ENCODE peak calls at places on chromosomes 4 and X, in six cellular contexts. One of them, this sample, is unnamed.

GRCh38 chr4:118281611-118282442 is 71.0 kb downstream of the PRSS12 start:
- DNase-seq in uterus: no peak
- DNase-seq in A549: no peak
- DNase-seq in suprapubic skin: no peak
- DNase-seq in stomach: no peak
- DNase-seq in heart left ventricle: peak; percentile 37
- DNase-seq in this sample: no peak

GRCh38 chr4:1964443-1964842 is 44.3 kb downstream of the NELFA start:
- DNase-seq in uterus: no peak
- DNase-seq in A549: no peak
- DNase-seq in suprapubic skin: no peak
- DNase-seq in stomach: no peak
- DNase-seq in heart left ventricle: no peak
- DNase-seq in this sample: no peak

GRCh38 chrX:36583674-36584073 is 424.5 kb upstream of the FAM47C start:
- DNase-seq in uterus: no peak
- DNase-seq in A549: no peak
- DNase-seq in suprapubic skin: no peak
- DNase-seq in stomach: no peak
- DNase-seq in heart left ventricle: no peak
- DNase-seq in this sample: no peak

GRCh38 chr4:185711764-185712163 is 100.2 kb downstream of the SORBS2 start:
- DNase-seq in uterus: no peak
- DNase-seq in A549: no peak
- DNase-seq in suprapubic skin: no peak
- DNase-seq in stomach: no peak
- DNase-seq in heart left ventricle: no peak
- DNase-seq in this sample: no peak

GRCh38 chr4:38190717-38191178 is 230.6 kb downstream of the PTTG2 start:
- DNase-seq in uterus: no peak
- DNase-seq in A549: no peak
- DNase-seq in suprapubic skin: no peak
- DNase-seq in stomach: no peak
- DNase-seq in heart left ventricle: peak; percentile 65
- DNase-seq in this sample: no peak

GRCh38 chrX:40513835-40514234 is 66.9 kb upstream of the ATP6AP2 start:
- DNase-seq in uterus: no peak
- DNase-seq in A549: no peak
- DNase-seq in suprapubic skin: no peak
- DNase-seq in stomach: no peak
- DNase-seq in heart left ventricle: no peak
- DNase-seq in this sample: no peak

GRCh38 chrX:115486510-115486909 is 74.5 kb upstream of the PLS3 start:
- DNase-seq in uterus: no peak
- DNase-seq in A549: no peak
- DNase-seq in suprapubic skin: no peak
- DNase-seq in stomach: no peak
- DNase-seq in heart left ventricle: no peak
- DNase-seq in this sample: no peak

GRCh38 chr4:141913928-141914327 is 277.5 kb downstream of the IL15 start:
- DNase-seq in uterus: no peak
- DNase-seq in A549: no peak
- DNase-seq in suprapubic skin: no peak
- DNase-seq in stomach: no peak
- DNase-seq in heart left ventricle: no peak
- DNase-seq in this sample: no peak

GRCh38 chr4:107069049-107069448 is 32.9 kb upstream of the DKK2 start:
- DNase-seq in uterus: no peak
- DNase-seq in A549: no peak
- DNase-seq in suprapubic skin: no peak
- DNase-seq in stomach: no peak
- DNase-seq in heart left ventricle: no peak
- DNase-seq in this sample: no peak

GRCh38 chrX:69109706-69110635 is 55.3 kb downstream of the PJA1 start:
- DNase-seq in uterus: peak; percentile 60
- DNase-seq in A549: peak; percentile 71
- DNase-seq in suprapubic skin: no peak
- DNase-seq in stomach: no peak
- DNase-seq in heart left ventricle: no peak
- DNase-seq in this sample: peak; percentile 38

GRCh38 chr4:151541438-151542071 is 132.6 kb downstream of the FHIP1A start:
- DNase-seq in uterus: peak; percentile 71
- DNase-seq in A549: no peak
- DNase-seq in suprapubic skin: no peak
- DNase-seq in stomach: no peak
- DNase-seq in heart left ventricle: no peak
- DNase-seq in this sample: no peak

GRCh38 chr4:41323706-41324105 is 67.0 kb downstream of the UCHL1 start:
- DNase-seq in uterus: no peak
- DNase-seq in A549: no peak
- DNase-seq in suprapubic skin: no peak
- DNase-seq in stomach: no peak
- DNase-seq in heart left ventricle: no peak
- DNase-seq in this sample: no peak

GRCh38 chr4:22485751-22486150 is 30.1 kb downstream of the ADGRA3 start:
- DNase-seq in uterus: no peak
- DNase-seq in A549: no peak
- DNase-seq in suprapubic skin: no peak
- DNase-seq in stomach: no peak
- DNase-seq in heart left ventricle: no peak
- DNase-seq in this sample: no peak

GRCh38 chr4:187172340-187172761 is 448.7 kb upstream of the FAT1 start:
- DNase-seq in uterus: no peak
- DNase-seq in A549: no peak
- DNase-seq in suprapubic skin: no peak
- DNase-seq in stomach: no peak
- DNase-seq in heart left ventricle: no peak
- DNase-seq in this sample: peak; percentile 47

GRCh38 chrX:150683536-150684146 is 9.6 kb upstream of the MTMR1 start:
- DNase-seq in uterus: no peak
- DNase-seq in A549: peak; percentile 35
- DNase-seq in suprapubic skin: no peak
- DNase-seq in stomach: no peak
- DNase-seq in heart left ventricle: no peak
- DNase-seq in this sample: no peak

GRCh38 chr4:71713611-71714203 is 70.2 kb downstream of the GC start:
- DNase-seq in uterus: no peak
- DNase-seq in A549: no peak
- DNase-seq in suprapubic skin: no peak
- DNase-seq in stomach: no peak
- DNase-seq in heart left ventricle: no peak
- DNase-seq in this sample: peak; percentile 0

GRCh38 chr4:186881521-186882220 is 158.0 kb upstream of the FAT1 start:
- DNase-seq in uterus: no peak
- DNase-seq in A549: no peak
- DNase-seq in suprapubic skin: no peak
- DNase-seq in stomach: no peak
- DNase-seq in heart left ventricle: no peak
- DNase-seq in this sample: no peak

GRCh38 chr4:6493668-6494304 is 21.4 kb upstream of the PPP2R2C start:
- DNase-seq in uterus: no peak
- DNase-seq in A549: no peak
- DNase-seq in suprapubic skin: no peak
- DNase-seq in stomach: no peak
- DNase-seq in heart left ventricle: no peak
- DNase-seq in this sample: no peak

GRCh38 chr4:173910911-173911310 is 372.6 kb downstream of the FBXO8 start:
- DNase-seq in uterus: no peak
- DNase-seq in A549: no peak
- DNase-seq in suprapubic skin: no peak
- DNase-seq in stomach: no peak
- DNase-seq in heart left ventricle: no peak
- DNase-seq in this sample: no peak

GRCh38 chr4:48633657-48634056 is 143.6 kb downstream of the ZAR1 start:
- DNase-seq in uterus: no peak
- DNase-seq in A549: no peak
- DNase-seq in suprapubic skin: no peak
- DNase-seq in stomach: no peak
- DNase-seq in heart left ventricle: no peak
- DNase-seq in this sample: no peak

GRCh38 chrX:4253092-4253491 is 539.6 kb upstream of the PRKX start:
- DNase-seq in uterus: no peak
- DNase-seq in A549: no peak
- DNase-seq in suprapubic skin: no peak
- DNase-seq in stomach: no peak
- DNase-seq in heart left ventricle: no peak
- DNase-seq in this sample: no peak

DNA sequence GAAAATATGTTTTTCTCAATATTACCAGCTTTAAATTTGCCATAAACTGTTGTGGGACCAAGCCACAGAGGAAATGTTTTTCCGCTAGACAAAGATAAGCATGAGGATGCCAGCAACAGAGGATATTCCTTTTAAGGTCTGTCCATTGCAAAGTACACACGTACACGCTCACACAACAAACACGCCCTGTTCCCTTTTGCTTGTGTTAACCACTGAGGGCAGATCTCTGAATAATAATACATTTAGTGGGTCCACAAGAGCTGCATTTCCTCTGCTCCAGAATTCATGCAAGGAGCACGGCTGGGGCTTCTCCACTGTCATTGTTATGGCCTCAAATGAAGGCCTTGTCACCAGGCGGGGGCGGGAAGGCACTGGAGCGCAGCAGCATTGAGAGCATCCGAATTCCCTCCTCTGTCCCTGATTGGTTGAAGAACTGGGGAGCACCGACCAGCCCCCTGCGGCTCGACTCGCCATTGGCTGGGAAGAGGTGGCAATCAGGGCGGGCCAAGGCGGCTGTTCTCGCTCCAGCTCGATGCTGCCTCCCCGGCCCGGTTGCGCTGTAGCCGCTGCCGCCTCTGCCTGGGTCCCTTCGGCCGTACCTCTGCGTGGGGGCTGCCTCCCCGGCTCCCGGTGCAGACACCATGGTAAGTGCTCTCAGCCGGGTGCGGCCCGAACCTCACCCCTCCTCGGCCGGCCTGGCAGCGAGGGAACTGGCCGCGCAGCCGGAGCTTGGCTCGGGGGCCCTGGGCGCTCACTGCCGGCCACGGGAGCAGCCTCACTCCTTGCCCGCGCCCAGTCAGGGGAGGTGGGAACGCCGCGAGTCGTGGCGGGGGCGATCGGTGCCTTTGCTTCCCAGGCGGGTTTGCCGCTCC is at the start of gene GUCY1B1:
- DNase-seq in uterus: peak; percentile 95
- DNase-seq in A549: peak; percentile 76
- DNase-seq in suprapubic skin: peak; percentile 94
- DNase-seq in stomach: peak; percentile 81
- DNase-seq in heart left ventricle: peak; percentile 97
- DNase-seq in this sample: peak; percentile 85
- TF ChIP-seq POLR2A in uterus: peak; percentile 59
- TF ChIP-seq POLR2A in A549: no peak
- TF ChIP-seq POLR2A in suprapubic skin: no peak
- TF ChIP-seq POLR2A in stomach: no peak
- TF ChIP-seq POLR2A in heart left ventricle: peak; percentile 67
- TF ChIP-seq POLR2A in this sample: peak; percentile 43

GRCh38 chr4:102789317-102789717 is 28.5 kb upstream of the MANBA start:
- DNase-seq in uterus: no peak
- DNase-seq in A549: no peak
- DNase-seq in suprapubic skin: no peak
- DNase-seq in stomach: no peak
- DNase-seq in heart left ventricle: no peak
- DNase-seq in this sample: no peak

GRCh38 chr4:102794999-102795398 is 32.4 kb downstream of the UBE2D3 start:
- DNase-seq in uterus: no peak
- DNase-seq in A549: no peak
- DNase-seq in suprapubic skin: no peak
- DNase-seq in stomach: no peak
- DNase-seq in heart left ventricle: no peak
- DNase-seq in this sample: no peak

GRCh38 chr4:102791318-102791835 is 30.6 kb upstream of the MANBA start:
- DNase-seq in uterus: no peak
- DNase-seq in A549: no peak
- DNase-seq in suprapubic skin: no peak
- DNase-seq in stomach: no peak
- DNase-seq in heart left ventricle: no peak
- DNase-seq in this sample: no peak

GRCh38 chr4:102787944-102788343 is 27.2 kb upstream of the MANBA start:
- DNase-seq in uterus: no peak
- DNase-seq in A549: no peak
- DNase-seq in suprapubic skin: no peak
- DNase-seq in stomach: no peak
- DNase-seq in heart left ventricle: no peak
- DNase-seq in this sample: no peak

GRCh38 chr4:102792361-102792936 is 31.7 kb upstream of the MANBA start:
- DNase-seq in uterus: no peak
- DNase-seq in A549: no peak
- DNase-seq in suprapubic skin: no peak
- DNase-seq in stomach: no peak
- DNase-seq in heart left ventricle: no peak
- DNase-seq in this sample: no peak
- TF ChIP-seq POLR2A in uterus: no peak
- TF ChIP-seq POLR2A in A549: no peak
- TF ChIP-seq POLR2A in suprapubic skin: no peak
- TF ChIP-seq POLR2A in stomach: no peak
- TF ChIP-seq POLR2A in heart left ventricle: no peak
- TF ChIP-seq POLR2A in this sample: no peak

GRCh38 chrX:153349952-153350351 is 16.0 kb downstream of the ZNF275 start:
- DNase-seq in uterus: no peak
- DNase-seq in A549: no peak
- DNase-seq in suprapubic skin: no peak
- DNase-seq in stomach: no peak
- DNase-seq in heart left ventricle: no peak
- DNase-seq in this sample: no peak

GRCh38 chrX:153351981-153352380 is 18.0 kb downstream of the ZNF275 start:
- DNase-seq in uterus: no peak
- DNase-seq in A549: no peak
- DNase-seq in suprapubic skin: no peak
- DNase-seq in stomach: no peak
- DNase-seq in heart left ventricle: no peak
- DNase-seq in this sample: no peak

GRCh38 chrX:153348421-153348820 is 14.5 kb downstream of the ZNF275 start:
- DNase-seq in uterus: no peak
- DNase-seq in A549: no peak
- DNase-seq in suprapubic skin: no peak
- DNase-seq in stomach: no peak
- DNase-seq in heart left ventricle: no peak
- DNase-seq in this sample: no peak

GRCh38 chrX:153343674-153344073 is 9.7 kb downstream of the ZNF275 start:
- DNase-seq in uterus: no peak
- DNase-seq in A549: no peak
- DNase-seq in suprapubic skin: no peak
- DNase-seq in stomach: no peak
- DNase-seq in heart left ventricle: no peak
- DNase-seq in this sample: no peak

DNA sequence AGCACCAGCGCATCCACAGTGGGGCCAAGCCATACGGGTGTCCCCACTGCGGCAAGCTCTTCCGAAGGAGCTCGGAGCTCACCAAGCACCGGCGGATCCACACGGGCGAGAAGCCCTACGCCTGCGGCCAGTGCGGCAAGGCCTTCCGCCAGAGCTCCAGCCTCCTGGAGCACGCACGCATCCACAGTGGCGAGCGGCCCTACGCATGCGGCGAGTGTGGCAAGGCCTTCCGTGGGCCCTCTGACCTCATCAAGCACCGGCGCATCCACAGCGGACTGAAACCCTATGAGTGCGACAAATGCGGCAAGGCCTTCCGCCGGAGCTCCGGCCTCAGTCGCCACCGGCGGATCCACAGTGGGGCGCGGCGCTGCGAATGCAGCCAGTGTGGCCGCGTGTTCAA is 13.6 kb downstream of the ZNF275 start:
- DNase-seq in uterus: no peak
- DNase-seq in A549: no peak
- DNase-seq in suprapubic skin: no peak
- DNase-seq in stomach: no peak
- DNase-seq in heart left ventricle: no peak
- DNase-seq in this sample: no peak
- TF ChIP-seq POLR2A in uterus: no peak
- TF ChIP-seq POLR2A in A549: no peak
- TF ChIP-seq POLR2A in suprapubic skin: no peak
- TF ChIP-seq POLR2A in stomach: no peak
- TF ChIP-seq POLR2A in heart left ventricle: no peak
- TF ChIP-seq POLR2A in this sample: no peak

GRCh38 chr4:86099348-86099747 is 260.5 kb downstream of the MAPK10 start:
- DNase-seq in uterus: no peak
- DNase-seq in A549: no peak
- DNase-seq in suprapubic skin: no peak
- DNase-seq in stomach: no peak
- DNase-seq in heart left ventricle: no peak
- DNase-seq in this sample: no peak
- TF ChIP-seq POLR2A in uterus: no peak
- TF ChIP-seq POLR2A in A549: no peak
- TF ChIP-seq POLR2A in suprapubic skin: no peak
- TF ChIP-seq POLR2A in stomach: no peak
- TF ChIP-seq POLR2A in heart left ventricle: no peak
- TF ChIP-seq POLR2A in this sample: no peak

This sample was measured in H54.